ENCODE peak calls at places on chromosomes 11 and 22, in seven cellular contexts. L is HAP-1; G is aorta; F is osteoblast; H is naive thymus-derived CD4-positive, alpha-beta T cell; C is keratinocyte; O is colonic mucosa. W is an unnamed sample.

GRCh38 chr11:122330466-122330865 is 214.5 kb upstream of the BLID start:
- DNase-seq in H (no peak), O (no peak), C (no peak), L (peak; percentile 11), G (no peak), F (no peak), W (no peak)

GRCh38 chr11:68524213-68524612 is 63.7 kb downstream of the PPP6R3 start:
- DNase-seq in F (peak; percentile 6), G (no peak), C (no peak), H (no peak), L (no peak), O (no peak), W (no peak)

GRCh38 chr22:42699281-42699681 is 21.4 kb downstream of the A4GALT start:
- DNase-seq in L (no peak), G (no peak), O (no peak), C (no peak), H (no peak), F (peak; percentile 82), W (no peak)

GRCh38 chr11:11209967-11210366 is 143.1 kb downstream of the CSNK2A3 start:
- DNase-seq in G (no peak), O (no peak), F (no peak), L (no peak), H (no peak), C (no peak), W (no peak)

GRCh38 chr11:103397369-103397768 is 288.1 kb downstream of the DYNC2H1 start:
- DNase-seq in L (no peak), C (no peak), O (no peak), H (no peak), G (no peak), F (no peak), W (no peak)

GRCh38 chr22:28882545-28882877 is 861 bp upstream of the ZNRF3 start:
- DNase-seq in G (peak; percentile 78), O (no peak), C (no peak), H (no peak), L (no peak), F (no peak), W (no peak)

GRCh38 chr22:41285441-41285819 is 557 bp downstream of the RANGAP1 start:
- DNase-seq in F (peak; percentile 97), O (peak; percentile 53), C (peak; percentile 57), L (no peak), H (peak; percentile 94), G (peak; percentile 87), W (no peak)

GRCh38 chr11:18731949-18732821 is 6.2 kb upstream of the IGSF22 start:
- DNase-seq in H (peak; percentile 55), L (peak; percentile 28), C (no peak), G (peak; percentile 82), O (peak; percentile 52), F (peak; percentile 94), W (no peak)

GRCh38 chr22:44046485-44047141 is 22.5 kb downstream of the PARVB start:
- DNase-seq in H (no peak), C (no peak), F (peak; percentile 58), O (no peak), L (no peak), G (no peak), W (no peak)

GRCh38 chr11:96342131-96342970 is 644 bp downstream of the MAML2 start:
- DNase-seq in L (no peak), F (no peak), C (no peak), O (no peak), H (no peak), G (no peak), W (no peak)

GRCh38 chr11:19633276-19633675 is 79.4 kb upstream of the NAV2 start:
- DNase-seq in G (peak; percentile 82), F (peak; percentile 61), O (no peak), C (no peak), H (no peak), L (no peak), W (peak; percentile 80)

GRCh38 chr11:80109031-80109430 is 668.2 kb upstream of the TENM4 start:
- DNase-seq in C (no peak), F (no peak), G (no peak), O (no peak), L (no peak), H (no peak), W (no peak)

GRCh38 chr22:36613958-36614357 is 85.0 kb upstream of the EIF3D start:
- DNase-seq in H (no peak), C (no peak), L (no peak), O (no peak), F (no peak), G (no peak), W (no peak)

GRCh38 chr22:30078320-30079311 is 1.6 kb upstream of the HORMAD2 start:
- DNase-seq in G (no peak), F (no peak), C (no peak), H (peak; percentile 31), O (no peak), L (no peak), W (no peak)

GRCh38 chr11:35622070-35622469 is 3.8 kb downstream of the FJX1 start:
- DNase-seq in L (no peak), C (no peak), F (peak; percentile 77), H (no peak), G (no peak), O (no peak), W (no peak)

GRCh38 chr22:41818596-41818995 is 14.3 kb upstream of the SREBF2 start:
- DNase-seq in O (no peak), L (no peak), F (no peak), C (no peak), G (no peak), H (no peak), W (no peak)

GRCh38 chr22:50314455-50315288 is 7.2 kb upstream of the PLXNB2 start:
- DNase-seq in H (peak; percentile 46), O (peak; percentile 86), G (no peak), F (peak; percentile 66), C (no peak), L (no peak), W (peak; percentile 74)

GRCh38 chr11:111450480-111451320 is 61.5 kb downstream of the BTG4 start:
- DNase-seq in F (peak; percentile 83), O (no peak), G (no peak), H (no peak), L (no peak), C (no peak), W (peak; percentile 54)

GRCh38 chr22:29713156-29713715 is 6.6 kb upstream of the CABP7 start:
- DNase-seq in L (no peak), O (no peak), G (no peak), F (peak; percentile 87), C (no peak), H (no peak), W (no peak)

GRCh38 chr22:18059991-18060390 is 17.8 kb upstream of the PEX26 start:
- DNase-seq in O (no peak), G (no peak), L (no peak), F (no peak), C (no peak), H (no peak), W (no peak)

GRCh38 chr22:18057568-18058209 is 20.1 kb upstream of the PEX26 start:
- DNase-seq in O (peak; percentile 58), H (no peak), F (peak; percentile 97), L (no peak), G (peak; percentile 86), C (peak; percentile 86), W (no peak)

GRCh38 chr22:18060646-18061620 is 16.9 kb upstream of the PEX26 start:
- DNase-seq in F (peak; percentile 85), G (no peak), L (no peak), C (no peak), H (no peak), O (peak; percentile 50), W (no peak)

GRCh38 chr22:18058770-18059169 is 19.0 kb upstream of the PEX26 start:
- DNase-seq in G (no peak), C (no peak), O (no peak), L (no peak), H (no peak), F (no peak), W (no peak)

DNA sequence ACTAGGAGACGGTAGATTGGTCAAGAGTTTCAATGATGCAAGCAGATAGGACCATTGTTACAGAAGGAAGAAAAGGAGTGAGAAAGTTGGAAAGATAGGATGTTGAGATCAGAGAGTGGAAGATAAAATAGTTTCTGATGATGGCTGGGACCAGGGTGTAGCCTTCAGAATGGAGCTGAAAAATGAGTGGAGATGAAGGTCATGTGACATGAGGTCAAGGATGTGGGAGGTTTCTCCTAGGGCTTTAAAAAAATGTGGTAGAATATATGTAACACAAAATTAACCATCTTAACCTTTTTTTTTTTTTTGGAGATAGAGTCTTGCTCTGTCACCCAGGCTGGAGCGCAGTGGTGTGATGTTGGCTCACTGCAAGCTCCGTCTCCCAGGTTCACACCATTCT is 18.3 kb upstream of the PEX26 start:
- DNase-seq in F (no peak), L (no peak), O (no peak), C (no peak), H (no peak), G (no peak), W (no peak)
- H3K4me1 ChIP-seq in F (peaks cover 33% of the 10 kb centered on the region), L (peaks cover 4% of the 10 kb centered on the region), O (peaks cover 4% of the 10 kb centered on the region), C (peaks cover 57% of the 10 kb centered on the region), H (no peaks in the 10 kb centered on the region), G (peaks cover 3% of the 10 kb centered on the region), W (peaks cover 32% of the 10 kb centered on the region)

DNA sequence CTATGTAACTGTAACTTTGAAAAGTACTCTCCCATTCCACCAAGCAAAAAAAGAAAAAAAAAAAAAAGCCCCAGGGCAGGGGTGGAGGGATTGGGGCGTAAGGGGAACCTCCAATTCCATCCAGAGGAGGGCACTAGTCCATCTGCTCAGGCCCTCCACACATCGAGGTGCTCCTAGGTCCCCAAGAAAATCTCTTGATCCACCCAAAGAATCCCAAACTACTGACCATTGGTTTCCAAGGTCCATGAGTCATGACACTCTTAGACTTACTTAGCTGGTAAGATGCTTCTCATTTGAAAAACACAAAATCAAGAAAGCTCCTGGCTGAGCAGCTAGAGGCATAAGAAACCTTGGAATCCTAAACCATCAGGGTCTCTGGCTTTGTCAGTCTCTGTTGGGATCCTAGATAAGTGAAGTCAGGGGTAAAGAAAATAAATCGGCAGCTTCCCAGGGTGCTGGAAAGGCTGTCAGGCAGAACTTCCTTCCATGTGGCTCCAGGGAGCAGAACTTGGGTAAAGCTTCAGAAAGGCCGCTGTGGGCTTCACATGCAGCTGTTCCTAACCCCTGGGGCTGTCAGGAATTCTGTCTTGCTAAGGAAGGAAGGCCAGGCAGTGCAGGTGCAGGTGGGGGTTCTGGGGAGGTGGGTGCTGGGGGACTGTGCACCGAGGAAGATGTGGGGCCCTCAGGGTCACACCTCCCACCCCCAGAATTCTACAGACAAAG is 49.4 kb upstream of the ADA2 start:
- DNase-seq in O (no peak), L (no peak), F (peak; percentile 73), H (no peak), G (peak; percentile 50), C (no peak), W (no peak)
- H3K4me1 ChIP-seq in O (peaks cover 5% of the 10 kb centered on the region), L (peaks cover 11% of the 10 kb centered on the region), F (no peaks in the 10 kb centered on the region), H (peaks cover 11% of the 10 kb centered on the region), G (no peaks in the 10 kb centered on the region), C (no peaks in the 10 kb centered on the region), W (peaks cover 12% of the 10 kb centered on the region)

DNA sequence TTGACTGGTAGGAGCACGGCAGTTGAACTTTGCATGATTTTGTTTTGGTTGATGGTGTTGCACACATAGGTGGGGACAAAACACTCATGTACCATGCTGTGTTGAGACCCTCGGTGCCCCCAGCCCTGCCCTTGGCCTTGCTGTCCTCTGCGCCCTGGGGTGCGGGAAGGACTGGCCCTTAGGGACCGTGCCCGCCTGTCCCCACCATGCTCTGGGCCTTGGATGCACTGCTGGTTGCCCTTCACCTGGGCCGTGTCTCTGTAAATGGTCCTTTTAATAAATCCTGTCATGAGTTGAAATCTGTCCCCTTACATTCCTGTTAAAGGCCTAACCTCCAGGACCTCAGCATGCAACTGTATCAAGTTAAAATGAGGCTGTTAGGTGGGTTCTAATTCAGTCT is 102.3 kb upstream of the ANO1 start:
- DNase-seq in H (no peak), L (no peak), O (no peak), F (no peak), C (no peak), G (no peak), W (no peak)
- H3K4me1 ChIP-seq in H (peaks cover 5% of the 10 kb centered on the region), L (no peaks in the 10 kb centered on the region), O (no peaks in the 10 kb centered on the region), F (no peaks in the 10 kb centered on the region), C (no peaks in the 10 kb centered on the region), G (no peaks in the 10 kb centered on the region), W (no peaks in the 10 kb centered on the region)

GRCh38 chr11:94740083-94740974 is 27.8 kb upstream of the AMOTL1 start:
- DNase-seq in F (peak; percentile 93), H (no peak), C (no peak), G (peak; percentile 87), O (peak; percentile 48), L (no peak), W (peak; percentile 79)
- H3K4me1 ChIP-seq in F (peaks cover 14% of the 10 kb centered on the region), H (peaks cover 6% of the 10 kb centered on the region), C (peaks cover 46% of the 10 kb centered on the region), G (no peaks in the 10 kb centered on the region), O (no peaks in the 10 kb centered on the region), L (no peaks in the 10 kb centered on the region), W (peaks cover 25% of the 10 kb centered on the region)

W was measured in suprapubic skin.